ENCODE peak calls at places on chromosomes 1 and 21, in four cellular contexts. U is brain microvascular endothelial cell, V is fibroblast of lung, H is PC-3. F is an unnamed sample.

GRCh38 chr1:18957136-18957521 is 653 bp upstream of the IFFO2 start:
- DNase-seq in H (no peak), U (no peak), V (no peak), F (no peak)

GRCh38 chr1:202547215-202547614 is 163.0 kb downstream of the SYT2 start:
- DNase-seq in H (no peak), U (no peak), V (no peak), F (no peak)

GRCh38 chr1:117852846-117853555 is 76.4 kb downstream of the GDAP2 start:
- DNase-seq in V (no peak), H (no peak), U (no peak), F (no peak)

GRCh38 chr1:35112668-35113067 is 33.5 kb downstream of the ZMYM1 start:
- DNase-seq in H (peak), V (peak), U (no peak), F (no peak)

GRCh38 chr1:38528600-38528999 is 331.0 kb downstream of the RRAGC start:
- DNase-seq in H (no peak), V (no peak), U (no peak), F (no peak)

GRCh38 chr1:3691421-3692204 is 39.3 kb downstream of the TP73 start:
- DNase-seq in H (no peak), U (no peak), V (no peak), F (no peak)

GRCh38 chr1:248823517-248824001 is 2.2 kb downstream of the SH3BP5L start:
- DNase-seq in U (no peak), V (no peak), H (peak), F (peak)

GRCh38 chr21:33964706-33965325 is 49.2 kb upstream of the ATP5PO start:
- DNase-seq in V (no peak), H (no peak), U (no peak), F (peak)

GRCh38 chr1:233102381-233102780 is 152.0 kb downstream of the NTPCR start:
- DNase-seq in V (no peak), U (no peak), H (no peak), F (no peak)

GRCh38 chr1:28737245-28738137 is 751 bp downstream of the YTHDF2 start:
- DNase-seq in V (peak), U (peak), H (peak), F (no peak)

GRCh38 chr1:241821363-241821762 is 26.6 kb upstream of the EXO1 start:
- DNase-seq in U (no peak), H (peak), V (peak), F (peak)

GRCh38 chr21:32412998-32413504 is 545 bp downstream of the EVA1C start:
- DNase-seq in U (no peak), V (peak), H (peak), F (no peak)

GRCh38 chr1:28926629-28927441 is 12.5 kb downstream of the EPB41 start:
- DNase-seq in H (no peak), V (no peak), U (no peak), F (no peak)

GRCh38 chr1:172887162-172887561 is 163.6 kb downstream of the TNFSF18 start:
- DNase-seq in H (peak), U (no peak), V (no peak), F (no peak)

GRCh38 chr1:167797005-167797404 is 75.2 kb downstream of the MPZL1 start:
- DNase-seq in U (peak), V (peak), H (peak), F (peak)

GRCh38 chr1:208208132-208208487 is 36.1 kb downstream of the PLXNA2 start:
- DNase-seq in V (no peak), U (no peak), H (no peak), F (no peak)

GRCh38 chr21:43308101-43308500 is 118.8 kb downstream of the SIK1 start:
- DNase-seq in U (no peak), V (no peak), H (no peak), F (no peak)

GRCh38 chr1:216215169-216215568 is 208.1 kb downstream of the USH2A start:
- DNase-seq in U (no peak), H (no peak), V (no peak), F (no peak)

GRCh38 chr1:50605186-50605875 is 182.1 kb upstream of the DMRTA2 start:
- DNase-seq in H (peak), V (peak), U (peak), F (peak)

DNA sequence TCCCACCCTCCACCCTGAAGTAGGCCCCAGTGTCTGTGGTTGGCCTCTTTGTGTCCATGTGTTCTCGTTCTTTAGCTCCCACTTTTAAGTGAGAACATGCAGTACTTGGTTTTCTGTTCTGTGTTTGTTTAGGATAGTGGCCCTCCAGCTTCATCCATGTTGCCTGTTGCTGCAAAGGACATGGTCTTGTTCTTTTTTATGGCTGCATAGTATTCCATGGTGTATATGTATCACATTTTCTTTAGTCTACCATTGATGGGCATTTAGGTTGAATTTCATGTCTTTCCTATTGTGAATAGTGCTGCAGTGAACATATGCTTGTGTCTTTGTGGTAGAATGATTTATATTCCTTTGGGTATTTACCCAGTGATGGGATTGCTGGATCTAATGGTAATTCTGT is 6.1 kb downstream of the HIPK1 start:
- DNase-seq in U (no peak), V (no peak), H (no peak), F (no peak)
- TF ChIP-seq CTCF in U (no peak), V (no peak), H (no peak), F (no peak)

GRCh38 chr1:30842698-30843354 is 65.7 kb downstream of the SDC3 start:
- DNase-seq in H (no peak), V (peak), U (no peak), F (no peak)

GRCh38 chr1:30846587-30846986 is 62.0 kb downstream of the SDC3 start:
- DNase-seq in H (no peak), U (no peak), V (no peak), F (no peak)

GRCh38 chr1:30845237-30845636 is 63.3 kb downstream of the SDC3 start:
- DNase-seq in V (no peak), U (no peak), H (no peak), F (no peak)

GRCh38 chr1:30845891-30846290 is 62.7 kb downstream of the SDC3 start:
- DNase-seq in H (peak), U (no peak), V (no peak), F (no peak)

DNA sequence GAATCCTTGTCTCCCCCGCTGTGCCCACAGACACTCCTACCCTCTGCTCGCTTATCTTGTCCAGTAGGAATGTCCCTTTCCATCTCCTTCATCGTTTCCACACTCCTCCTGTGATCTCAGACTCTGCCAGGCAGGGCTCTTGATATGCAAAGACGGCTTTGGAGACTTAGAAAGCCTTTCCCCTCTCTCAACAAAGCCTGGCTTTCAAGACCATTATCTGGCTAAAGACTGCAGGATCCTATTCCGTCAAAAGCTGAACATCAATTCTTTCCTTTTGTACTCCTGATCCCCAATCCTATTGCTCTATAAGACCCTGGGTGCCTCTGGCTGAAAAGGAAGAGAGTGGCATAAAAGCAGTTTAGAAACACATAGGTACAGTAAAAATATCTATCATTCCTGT is 63.9 kb downstream of the SDC3 start:
- DNase-seq in V (no peak), U (no peak), H (no peak), F (no peak)
- H3K4me3 ChIP-seq in V (no peak), U (no peak), H (no peak), F (no peak)

DNA sequence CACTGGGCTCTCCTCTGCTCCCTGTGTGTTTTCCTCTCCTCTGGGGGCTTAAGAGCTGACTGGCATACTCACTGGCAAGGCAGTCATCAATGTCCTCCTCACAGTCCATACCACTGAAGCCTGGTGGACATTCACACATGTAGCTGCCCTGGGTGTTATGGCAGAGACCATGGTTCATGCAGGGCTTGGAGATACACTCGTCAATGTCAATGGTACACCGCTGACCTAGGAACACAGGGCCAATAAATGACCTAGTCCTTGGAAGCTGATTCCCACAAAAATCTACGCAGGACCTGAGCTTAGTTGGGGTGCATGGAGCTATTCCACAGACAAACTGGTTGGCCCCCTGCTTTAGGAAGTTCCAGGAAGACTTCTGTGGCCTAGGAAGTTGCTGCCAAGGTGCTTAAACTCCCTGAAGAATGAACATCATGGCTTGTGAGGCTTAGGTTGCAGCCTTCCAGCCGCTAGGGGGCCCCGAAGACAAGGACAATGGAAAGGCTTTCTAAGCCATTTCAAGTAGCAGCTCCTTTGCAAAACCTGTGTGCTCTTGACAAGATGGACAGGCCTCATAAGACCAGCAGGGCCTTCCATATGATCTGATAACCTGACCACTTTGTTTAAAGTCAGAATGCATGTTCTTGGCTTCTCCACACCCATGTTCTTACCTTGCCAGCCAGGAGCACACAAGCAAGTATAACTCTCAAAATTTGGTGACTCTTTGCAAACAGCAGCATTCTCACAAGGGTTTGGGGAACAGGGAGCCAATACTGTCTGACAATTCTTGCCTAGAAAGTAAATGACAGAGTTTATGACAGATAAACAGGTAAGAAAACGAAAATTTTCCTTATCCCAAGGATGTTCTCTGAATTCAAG is 52.3 kb upstream of the ADAM30 start:
- DNase-seq in V (peak), U (peak), H (peak), F (peak)
- TF ChIP-seq CTCF in V (peak), U (peak), H (peak), F (peak)

DNA sequence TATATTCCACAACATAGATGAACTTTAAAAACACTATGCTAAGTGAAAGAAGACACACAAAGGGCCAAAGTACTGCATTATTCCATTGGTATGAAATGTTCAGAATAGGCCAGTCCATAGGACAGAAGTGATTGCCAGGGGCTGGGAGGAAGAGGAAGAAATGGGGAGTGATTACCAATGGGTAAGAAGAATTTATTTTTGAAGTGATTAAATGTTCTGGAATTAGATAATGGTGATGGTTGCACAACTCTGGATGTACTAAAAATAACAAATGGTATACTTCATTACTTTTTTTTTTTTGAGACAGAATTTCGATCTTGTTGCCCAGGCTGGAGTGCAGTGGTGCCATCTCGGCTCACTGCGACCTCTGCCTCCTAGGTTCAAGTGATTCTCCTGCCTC is 61.7 kb downstream of the CHD5 start:
- DNase-seq in U (no peak), H (no peak), V (peak), F (peak)
- H3K4me3 ChIP-seq in U (no peak), H (no peak), V (no peak), F (no peak)

GRCh38 chr21:15480160-15480559 is 249.6 kb upstream of the USP25 start:
- DNase-seq in V (no peak), U (no peak), H (no peak), F (no peak)

GRCh38 chr21:15486460-15487241 is 243.1 kb upstream of the USP25 start:
- DNase-seq in U (no peak), V (no peak), H (no peak), F (no peak)

GRCh38 chr21:15483138-15483780 is 246.5 kb upstream of the USP25 start:
- DNase-seq in H (peak), V (peak), U (peak), F (peak)
- TF ChIP-seq CTCF in H (peak), V (peak), U (peak), F (peak)